ENCODE peak calls at places on chromosomes 4 and X, in six cellular contexts. G is mammary epithelial cell, K is AG09309, Z is fibroblast of lung, L is HL-60, O is spleen. N is an unnamed sample.

GRCh38 chr4:69999420-69999819 is 3.7 kb downstream of the STATH start:
- DNase-seq in L (no peak), G (peak; percentile 2), Z (peak; percentile 3), O (no peak), K (no peak), N (no peak)

GRCh38 chr4:77240469-77241066 is 83.6 kb downstream of the CCNG2 start:
- DNase-seq in Z (peak; percentile 35), K (no peak), O (peak; percentile 81), L (peak; percentile 54), G (peak; percentile 28), N (peak; percentile 21)

GRCh38 chr4:98423019-98423418 is 161.8 kb downstream of the RAP1GDS1 start:
- DNase-seq in G (no peak), L (no peak), K (no peak), O (no peak), Z (no peak), N (no peak)

GRCh38 chrX:20197641-20198210 is 56.1 kb upstream of the EIF1AX start:
- DNase-seq in O (no peak), K (no peak), G (no peak), Z (peak; percentile 9), L (no peak), N (no peak)

GRCh38 chrX:68045008-68045577 is 388.2 kb downstream of the OPHN1 start:
- DNase-seq in G (no peak), L (no peak), Z (peak; percentile 55), K (no peak), O (no peak), N (no peak)

GRCh38 chr4:49032440-49033161 is 46.5 kb downstream of the CWH43 start:
- DNase-seq in L (peak; percentile 32), Z (no peak), O (no peak), K (no peak), G (peak; percentile 21), N (no peak)

GRCh38 chr4:156749791-156750403 is 221.7 kb downstream of the PDGFC start:
- DNase-seq in K (no peak), L (no peak), O (no peak), Z (peak; percentile 50), G (no peak), N (no peak)

GRCh38 chrX:103464071-103464773 is 55.1 kb downstream of the RAB40A start:
- DNase-seq in Z (peak; percentile 43), L (peak; percentile 23), O (no peak), G (peak; percentile 36), K (no peak), N (no peak)

GRCh38 chrX:119468930-119469635 is 839 bp downstream of the SLC25A5 start:
- DNase-seq in L (peak; percentile 79), Z (peak; percentile 69), G (peak; percentile 76), O (peak; percentile 97), K (no peak), N (no peak)

GRCh38 chrX:53261573-53261972 is 19.8 kb downstream of the IQSEC2 start:
- DNase-seq in L (peak; percentile 15), O (no peak), G (no peak), Z (no peak), K (no peak), N (no peak)

GRCh38 chr4:83358410-83358809 is 23.8 kb upstream of the HPSE start:
- DNase-seq in K (peak; percentile 32), Z (peak; percentile 88), L (no peak), G (peak; percentile 50), O (no peak), N (peak; percentile 51)

GRCh38 chr4:149441338-149441737 is 374.3 kb downstream of the IQCM start:
- DNase-seq in G (peak; percentile 37), Z (peak; percentile 88), L (no peak), K (peak; percentile 35), O (no peak), N (peak; percentile 10)

GRCh38 chr4:39729557-39729956 is 31.6 kb downstream of the UBE2K start:
- DNase-seq in G (peak; percentile 61), K (no peak), L (no peak), O (no peak), Z (peak; percentile 81), N (no peak)

GRCh38 chrX:3820170-3820569 is 106.7 kb upstream of the PRKX start:
- DNase-seq in K (peak; percentile 33), G (peak; percentile 82), L (no peak), O (no peak), Z (peak; percentile 90), N (no peak)

GRCh38 chr4:118012142-118012541 is 22.1 kb upstream of the NDST3 start:
- DNase-seq in K (no peak), L (no peak), Z (peak; percentile 6), O (no peak), G (no peak), N (no peak)

GRCh38 chr4:38734886-38735285 is 47.9 kb downstream of the TLR10 start:
- DNase-seq in O (no peak), G (no peak), L (no peak), K (no peak), Z (no peak), N (no peak)

GRCh38 chr4:26717332-26717731 is 133.4 kb downstream of the TBC1D19 start:
- DNase-seq in Z (peak; percentile 85), K (peak; percentile 52), L (no peak), O (no peak), G (peak; percentile 73), N (peak; percentile 33)

GRCh38 chrX:68978211-68978780 is 149.5 kb downstream of the EFNB1 start:
- DNase-seq in K (no peak), G (no peak), O (no peak), Z (peak; percentile 79), L (no peak), N (no peak)

GRCh38 chr4:54575919-54576318 is 81.8 kb upstream of the KIT start:
- DNase-seq in O (no peak), K (no peak), Z (no peak), L (no peak), G (peak; percentile 27), N (no peak)

GRCh38 chrX:129958814-129959492 is 23.5 kb upstream of the BCORL1 start:
- DNase-seq in O (no peak), Z (no peak), G (no peak), K (no peak), L (no peak), N (no peak)

GRCh38 chr4:126986828-126987227 is 645.9 kb upstream of the INTU start:
- DNase-seq in G (peak; percentile 60), K (peak; percentile 16), Z (peak; percentile 78), O (no peak), L (no peak), N (peak; percentile 11)

GRCh38 chrX:45623266-45623665 is 422.6 kb upstream of the DIPK2B start:
- DNase-seq in G (peak; percentile 61), Z (peak; percentile 93), L (no peak), K (peak; percentile 90), O (no peak), N (peak; percentile 86)

GRCh38 chr4:139278956-139279722 is 886 bp downstream of the MGARP start:
- DNase-seq in G (no peak), K (no peak), O (peak; percentile 80), L (no peak), Z (peak; percentile 30), N (no peak)

GRCh38 chrX:26649534-26649933 is 433.6 kb downstream of the MAGEB5 start:
- DNase-seq in G (peak; percentile 6), L (peak; percentile 10), K (no peak), O (no peak), Z (no peak), N (no peak)
- H3K4me3 ChIP-seq in G (no peak overlapping the region), L (no peak overlapping the region), K (no peak overlapping the region), O (no peak overlapping the region), Z (no peak overlapping the region), N (no peak overlapping the region)

DNA sequence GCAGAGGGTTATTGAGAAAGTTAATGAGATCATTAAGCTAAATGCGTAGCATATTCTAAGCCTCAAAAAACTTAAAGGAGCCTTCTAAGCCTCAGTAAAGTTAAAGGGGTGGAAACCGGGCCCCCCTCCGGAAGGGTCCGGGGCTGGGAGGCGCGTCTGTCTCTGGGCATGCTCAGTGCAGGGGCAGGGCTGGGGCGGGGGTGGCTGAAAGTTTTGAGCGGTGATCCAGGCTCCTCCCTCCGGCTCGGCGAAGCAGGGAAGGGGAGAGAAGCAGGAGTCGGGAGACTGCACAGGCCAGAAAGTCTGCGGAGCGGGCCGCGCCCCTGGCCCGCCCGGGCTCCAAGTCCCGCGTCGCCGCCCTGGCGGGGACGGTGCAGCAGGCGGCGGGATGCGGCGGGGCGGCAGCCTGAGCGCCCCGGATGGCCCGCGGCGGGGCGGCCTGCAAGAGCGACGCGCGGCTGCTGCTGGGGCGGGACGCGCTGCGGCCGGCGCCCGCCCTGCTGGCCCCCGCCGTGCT is at the start of gene EVC:
- DNase-seq in K (no peak), O (no peak), Z (peak; percentile 81), L (no peak), G (peak; percentile 58), N (peak; percentile 33)
- H3K4me3 ChIP-seq in K (peak within 1 kb of the TSS; percentile 72), O (peak within 1 kb of the TSS; percentile 13), Z (peak within 1 kb of the TSS; percentile 76), L (no peak within 1 kb of the TSS), G (peak within 1 kb of the TSS; percentile 51), N (peak within 1 kb of the TSS; percentile 71)

DNA sequence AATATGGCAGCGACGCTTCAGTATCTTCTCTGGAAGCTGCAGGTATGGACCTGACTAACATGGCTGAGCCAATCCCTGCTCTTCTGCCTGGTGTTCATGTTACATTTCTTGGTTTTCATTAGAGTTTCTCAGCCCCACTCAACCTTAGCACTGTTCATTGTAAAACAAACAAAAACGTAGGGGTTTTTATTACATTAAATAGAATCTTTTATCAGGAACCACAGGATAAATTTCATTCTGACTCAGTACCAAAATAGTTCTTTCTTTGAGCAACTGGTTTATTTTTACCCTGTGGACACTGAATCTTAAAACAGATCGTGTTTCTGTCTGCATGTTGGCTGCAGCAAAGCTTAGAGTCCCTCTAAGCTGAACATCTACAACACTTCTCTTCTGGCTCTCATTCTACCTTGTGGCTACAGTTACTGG is 27.1 kb downstream of the FHIP1A start:
- DNase-seq in K (no peak), L (no peak), G (no peak), Z (peak; percentile 77), O (no peak), N (no peak)
- H3K4me3 ChIP-seq in K (no peak overlapping the region), L (no peak overlapping the region), G (no peak overlapping the region), Z (no peak overlapping the region), O (no peak overlapping the region), N (no peak overlapping the region)

GRCh38 chr4:164880489-164881262 is 3.7 kb downstream of the APELA start:
- DNase-seq in G (no peak), O (no peak), Z (no peak), K (no peak), L (no peak), N (no peak)

GRCh38 chr4:164872481-164872880 is 4.5 kb upstream of the APELA start:
- DNase-seq in K (no peak), Z (no peak), G (no peak), L (no peak), O (no peak), N (no peak)

GRCh38 chr4:164871673-164872072 is 5.3 kb upstream of the APELA start:
- DNase-seq in G (no peak), Z (no peak), L (no peak), O (no peak), K (no peak), N (no peak)

GRCh38 chr4:164874791-164875190 is 2.2 kb upstream of the APELA start:
- DNase-seq in G (peak; percentile 4), K (no peak), O (no peak), L (no peak), Z (no peak), N (no peak)

DNA sequence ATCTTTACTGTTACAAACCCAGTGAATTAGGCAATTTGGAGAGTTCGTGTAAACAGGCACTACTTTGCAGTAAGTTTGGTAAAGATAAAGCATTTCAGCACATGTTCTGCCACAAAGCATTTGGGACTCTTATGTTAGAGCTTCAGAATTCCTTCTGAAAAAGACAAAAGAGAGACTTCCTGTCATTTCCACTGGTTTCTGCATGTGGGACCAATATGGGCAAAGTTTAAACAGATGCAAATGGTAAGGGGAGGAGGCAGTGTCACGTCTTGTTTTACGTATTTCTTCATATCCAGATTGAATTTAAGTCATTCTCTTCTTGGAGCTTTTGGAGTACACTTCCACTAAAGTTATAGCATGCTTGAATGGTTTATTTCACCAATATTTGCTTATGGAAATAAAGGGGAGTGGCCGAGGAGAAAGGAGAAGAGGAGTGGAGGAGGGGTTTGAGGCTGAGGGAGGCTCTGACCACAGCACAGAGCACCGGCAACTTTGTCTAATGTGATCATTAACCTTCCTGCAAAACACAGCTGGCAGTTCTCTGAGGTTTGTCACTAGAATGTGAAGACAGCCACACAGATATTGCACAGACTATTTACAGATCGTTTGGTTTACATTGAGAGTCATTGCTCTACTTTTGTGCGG is at the start of gene APELA:
- DNase-seq in G (no peak), L (peak; percentile 47), Z (no peak), K (no peak), O (no peak), N (peak; percentile 1)
- H3K4me3 ChIP-seq in G (no peak within 1 kb of the TSS), L (no peak within 1 kb of the TSS), Z (no peak within 1 kb of the TSS), K (no peak within 1 kb of the TSS), O (no peak within 1 kb of the TSS), N (no peak within 1 kb of the TSS)